ENCODE peak calls at places on chromosomes 13 and 19, in nine cellular contexts. G is vagina, X is sigmoid colon, Q is prostate gland, U is upper lobe of left lung, I is breast epithelium, R is HL-60, B is suprapubic skin, J is esophagus muscularis mucosa. Y is an unnamed sample.

GRCh38 chr13:60572003-60572792 is 175.2 kb downstream of the TDRD3 start:
- DNase-seq in J (no peak), U (no peak), R (no peak), Q (no peak), X (no peak), G (no peak), I (no peak), B (no peak), Y (no peak)

GRCh38 chr13:42553098-42554046 is 20.6 kb upstream of the TNFSF11 start:
- DNase-seq in R (no peak), I (no peak), U (no peak), J (no peak), G (no peak), Q (peak; percentile 63), B (no peak), X (no peak), Y (no peak)

GRCh38 chr19:3369337-3370213 is 3.2 kb downstream of the NFIC start:
- DNase-seq in U (peak; percentile 89), Q (peak; percentile 72), I (no peak), G (no peak), R (no peak), X (peak; percentile 94), B (no peak), J (no peak), Y (peak; percentile 63)

GRCh38 chr19:5803752-5804515 is 933 bp upstream of the NRTN start:
- DNase-seq in X (peak; percentile 95), U (peak; percentile 99), Q (peak; percentile 79), I (peak; percentile 83), B (peak; percentile 89), J (peak; percentile 95), R (peak; percentile 90), G (no peak), Y (peak; percentile 95)

GRCh38 chr13:84098273-84098672 is 216.0 kb upstream of the SLITRK1 start:
- DNase-seq in G (no peak), B (no peak), U (no peak), J (no peak), R (no peak), Q (no peak), X (no peak), I (no peak), Y (no peak)

GRCh38 chr13:111325941-111326620 is 5.6 kb downstream of the TEX29 start:
- DNase-seq in Q (no peak), G (no peak), R (no peak), U (peak; percentile 59), I (no peak), B (no peak), X (no peak), J (no peak), Y (no peak)

GRCh38 chr19:19120308-19121156 is 17.7 kb downstream of the TMEM161A start:
- DNase-seq in G (no peak), I (no peak), B (no peak), R (peak; percentile 36), J (no peak), U (no peak), X (peak; percentile 95), Q (no peak), Y (peak; percentile 71)

GRCh38 chr19:10553943-10554381 is 10.3 kb downstream of the ATG4D start:
- DNase-seq in X (no peak), G (no peak), Q (no peak), R (no peak), U (peak; percentile 74), B (no peak), J (no peak), I (peak; percentile 45), Y (peak; percentile 46)

GRCh38 chr13:94602467-94602866 is 810 bp downstream of the GPR180 start:
- DNase-seq in X (no peak), G (no peak), J (no peak), B (no peak), I (no peak), R (no peak), U (no peak), Q (no peak), Y (no peak)

GRCh38 chr13:58032676-58033440 is 401.3 kb downstream of the PCDH17 start:
- DNase-seq in G (no peak), U (no peak), Q (no peak), R (no peak), B (no peak), J (no peak), I (no peak), X (no peak), Y (no peak)

GRCh38 chr13:85806553-85807175 is 7.4 kb upstream of the SLITRK6 start:
- DNase-seq in I (no peak), U (no peak), Q (no peak), R (peak; percentile 12), J (no peak), B (no peak), G (no peak), X (no peak), Y (no peak)

GRCh38 chr19:19134687-19135158 is 3.6 kb downstream of the TMEM161A start:
- DNase-seq in G (no peak), R (peak; percentile 25), U (peak; percentile 91), X (no peak), B (no peak), J (no peak), I (no peak), Q (no peak), Y (no peak)

GRCh38 chr19:55069859-55070225 is 5.8 kb upstream of the EPS8L1 start:
- DNase-seq in B (no peak), Q (no peak), J (no peak), R (no peak), X (no peak), G (no peak), U (no peak), I (no peak), Y (no peak)

GRCh38 chr13:94192576-94192975 is 286.9 kb downstream of the DCT start:
- DNase-seq in G (no peak), B (no peak), U (no peak), R (no peak), Q (peak; percentile 18), I (no peak), X (no peak), J (no peak), Y (peak; percentile 15)

GRCh38 chr19:56301886-56302620 is 12.6 kb downstream of the ZSCAN5A start:
- DNase-seq in X (no peak), Q (no peak), G (no peak), B (no peak), J (no peak), R (no peak), I (no peak), U (no peak), Y (no peak)

GRCh38 chr13:40433577-40433976 is 232.9 kb downstream of the FOXO1 start:
- DNase-seq in B (no peak), I (no peak), J (no peak), R (no peak), G (no peak), Q (no peak), U (no peak), X (no peak), Y (peak; percentile 56)

GRCh38 chr13:44801990-44802389 is 187.3 kb downstream of the NUFIP1 start:
- DNase-seq in B (no peak), I (no peak), X (no peak), R (peak; percentile 50), U (no peak), Q (no peak), G (no peak), J (no peak), Y (no peak)

GRCh38 chr19:4379383-4380253 is 20.7 kb downstream of the SH3GL1 start:
- DNase-seq in Q (peak; percentile 82), J (no peak), I (peak; percentile 91), X (peak; percentile 71), R (no peak), G (no peak), B (no peak), U (peak; percentile 45), Y (no peak)

GRCh38 chr13:20182231-20182846 is 10.4 kb downstream of the GJB2 start:
- DNase-seq in G (no peak), B (no peak), I (no peak), U (no peak), X (no peak), J (no peak), Q (no peak), R (peak; percentile 51), Y (no peak)
- TF ChIP-seq POLR2AphosphoS5 in G (no peak), B (no peak), I (no peak), U (no peak), X (no peak), J (no peak), Q (no peak), R (no peak), Y (no peak)

DNA sequence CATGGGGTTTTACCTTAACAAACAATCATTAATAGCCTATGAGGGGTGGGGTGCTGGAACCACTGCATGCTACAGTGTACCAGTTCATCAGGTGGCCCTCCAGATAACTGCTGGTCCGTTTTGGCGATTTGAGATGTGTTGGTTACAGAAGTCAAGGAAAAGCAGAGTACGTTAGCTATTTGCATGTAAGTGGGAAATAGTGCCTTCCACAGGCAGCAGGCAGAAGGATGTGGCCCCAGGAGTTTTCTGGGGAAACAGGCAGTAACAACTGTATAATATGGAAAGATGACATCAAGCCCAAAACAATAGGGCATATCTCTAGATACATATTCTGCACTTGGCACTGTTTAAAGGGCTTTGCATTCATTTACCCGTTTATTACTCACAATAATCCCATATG is 245.7 kb downstream of the COL4A1 start:
- DNase-seq in U (no peak), B (no peak), R (no peak), X (no peak), I (no peak), Q (no peak), J (no peak), G (no peak), Y (no peak)
- TF ChIP-seq POLR2AphosphoS5 in U (no peak), B (no peak), R (no peak), X (no peak), I (no peak), Q (no peak), J (no peak), G (no peak), Y (no peak)

DNA sequence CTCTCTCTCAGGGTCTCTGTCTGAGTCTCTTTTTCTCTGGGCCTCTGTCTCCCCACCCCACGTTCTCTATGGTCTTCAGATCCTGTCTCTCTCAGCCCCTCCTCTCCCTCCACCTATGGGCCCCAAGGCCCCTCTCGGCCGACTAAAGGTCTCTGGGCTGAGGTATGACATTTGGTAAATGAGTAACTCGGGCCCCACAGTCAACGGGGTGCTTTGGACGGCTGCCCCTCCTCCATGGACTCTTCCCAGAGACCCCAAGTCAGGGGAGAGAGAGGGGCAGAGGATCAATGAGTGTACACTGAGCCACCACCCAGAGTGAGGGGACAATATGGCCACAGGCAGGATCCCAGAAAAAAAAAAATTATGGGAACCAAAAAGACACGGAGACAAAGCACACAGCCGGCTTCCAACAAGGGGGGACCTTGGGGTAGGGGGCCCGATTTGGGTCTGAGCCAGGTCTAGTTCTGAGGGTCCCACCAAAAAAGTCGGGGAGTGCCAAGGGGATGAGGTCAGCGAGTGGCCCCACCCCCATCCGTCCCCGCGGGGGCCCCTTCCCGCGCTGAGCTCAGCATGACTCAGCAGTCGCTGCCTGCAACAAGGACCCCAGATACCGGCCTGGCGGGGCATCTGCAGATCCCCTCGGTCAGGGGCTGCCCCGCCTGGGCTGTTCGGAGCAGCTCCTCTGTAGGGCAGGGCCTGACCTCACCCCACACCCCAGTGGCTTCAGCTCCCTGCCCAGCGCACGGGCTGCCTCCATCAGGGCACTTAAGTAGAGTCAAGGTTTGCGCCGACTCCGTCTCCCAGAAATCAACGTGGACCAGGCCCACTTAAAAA is 1.5 kb upstream of the FTL start:
- DNase-seq in R (peak; percentile 80), G (no peak), X (peak; percentile 95), Q (peak; percentile 47), U (peak; percentile 92), J (no peak), I (peak; percentile 60), B (no peak), Y (peak; percentile 88)
- TF ChIP-seq POLR2AphosphoS5 in R (peak; percentile 26), G (peak; percentile 94), X (peak; percentile 69), Q (peak; percentile 32), U (peak; percentile 63), J (peak; percentile 84), I (peak; percentile 35), B (no peak), Y (peak; percentile 62)

GRCh38 chr19:29887498-29887897 is 54.5 kb upstream of the URI1 start:
- DNase-seq in U (no peak), Q (no peak), R (peak; percentile 24), G (no peak), I (no peak), J (no peak), X (peak; percentile 26), B (no peak), Y (no peak)
- TF ChIP-seq POLR2AphosphoS5 in U (no peak), Q (no peak), R (no peak), G (no peak), I (no peak), J (peak; percentile 17), X (no peak), B (no peak), Y (no peak)

Y was measured in transverse colon.